ENCODE peak calls at places on chromosomes 4 and X, in six cellular contexts. S is K562, U is GM12878, W is A549, B is upper lobe of left lung, K is HepG2. F is an unnamed sample.

GRCh38 chr4:74473155-74473811 is 28.3 kb downstream of the AREG start:
- ATAC-seq in K (no peak), B (peak), W (peak), U (no peak), S (no peak), F (peak)

GRCh38 chr4:2510351-2511259 is 25.8 kb upstream of the FAM193A start:
- ATAC-seq in K (no peak), S (no peak), B (no peak), U (peak), W (no peak), F (no peak)

GRCh38 chr4:2354760-2355159 is 63.7 kb downstream of the ZFYVE28 start:
- ATAC-seq in B (no peak), U (no peak), K (no peak), W (no peak), S (no peak), F (no peak)

GRCh38 chrX:81337805-81338204 is 135.9 kb downstream of the SH3BGRL start:
- ATAC-seq in S (no peak), K (no peak), W (no peak), B (no peak), U (no peak), F (no peak)

GRCh38 chr4:7584760-7585159 is 150.0 kb upstream of the PSAPL1 start:
- ATAC-seq in S (no peak), K (no peak), U (no peak), B (no peak), W (no peak), F (no peak)

GRCh38 chr4:104416725-104417363 is 77.8 kb downstream of the CXXC4 start:
- ATAC-seq in K (peak), B (no peak), W (no peak), U (peak), S (no peak), F (no peak)

GRCh38 chrX:23403849-23404248 is 69.2 kb downstream of the PTCHD1 start:
- ATAC-seq in S (no peak), B (no peak), U (no peak), K (no peak), W (no peak), F (no peak)

GRCh38 chr4:107701565-107701964 is 18.5 kb downstream of the PAPSS1 start:
- ATAC-seq in U (no peak), B (no peak), K (no peak), S (no peak), W (no peak), F (no peak)

GRCh38 chr4:128155231-128155855 is 94.2 kb downstream of the LARP1B start:
- ATAC-seq in S (no peak), W (no peak), U (no peak), K (no peak), B (peak), F (no peak)

GRCh38 chr4:114257516-114257915 is 278.1 kb upstream of the ARSJ start:
- ATAC-seq in S (no peak), B (no peak), W (no peak), K (no peak), U (no peak), F (no peak)

GRCh38 chr4:18442957-18443356 is 421.4 kb upstream of the LCORL start:
- ATAC-seq in W (no peak), S (no peak), U (no peak), B (no peak), K (no peak), F (no peak)

GRCh38 chr4:81606796-81607550 is 135.3 kb upstream of the RASGEF1B start:
- ATAC-seq in B (peak), S (peak), K (no peak), U (no peak), W (no peak), F (peak)

GRCh38 chr4:124940387-124940786 is 227.9 kb upstream of the ANKRD50 start:
- ATAC-seq in B (peak), U (no peak), K (no peak), W (peak), S (no peak), F (peak)

GRCh38 chr4:111873801-111874200 is 271.5 kb upstream of the FAM241A start:
- ATAC-seq in W (no peak), B (no peak), K (no peak), S (no peak), U (no peak), F (no peak)

GRCh38 chr4:76003015-76003414 is 4.3 kb downstream of the CXCL9 start:
- ATAC-seq in K (no peak), B (peak), W (no peak), S (peak), U (no peak), F (no peak)

GRCh38 chr4:22191565-22192301 is 243.2 kb upstream of the KCNIP4 start:
- ATAC-seq in W (no peak), K (no peak), U (no peak), S (no peak), B (no peak), F (no peak)

GRCh38 chr4:109631709-109632108 is 71.5 kb downstream of the CASP6 start:
- ATAC-seq in W (peak), B (no peak), S (no peak), K (peak), U (no peak), F (peak)

GRCh38 chrX:130861462-130861861 is 41.5 kb downstream of the ENOX2 start:
- ATAC-seq in S (no peak), W (no peak), U (no peak), K (no peak), B (no peak), F (no peak)

GRCh38 chrX:130851569-130851968 is 51.4 kb downstream of the ENOX2 start:
- ATAC-seq in B (no peak), S (no peak), W (no peak), U (no peak), K (no peak), F (no peak)

DNA sequence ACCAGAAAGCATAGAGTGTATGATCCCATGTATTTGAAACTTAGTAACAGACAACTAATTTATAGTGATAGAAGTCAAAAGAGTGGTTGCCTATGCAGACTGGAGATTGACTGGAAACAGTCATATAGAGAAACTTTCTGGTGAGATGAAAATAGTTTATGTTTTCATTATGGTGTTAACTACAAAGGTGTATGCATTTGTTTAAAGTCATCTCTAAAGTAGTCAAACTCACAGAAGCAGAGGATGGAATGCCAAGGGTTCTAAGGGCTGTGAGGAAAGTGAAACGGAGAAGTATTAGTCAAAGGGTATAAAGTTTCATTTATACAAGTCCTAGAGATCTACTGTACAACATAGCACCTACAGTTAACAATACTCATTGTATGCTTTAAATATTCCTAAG is 45.8 kb downstream of the ENOX2 start:
- ATAC-seq in W (no peak), U (peak), B (no peak), S (no peak), K (no peak), F (no peak)
- H3K4me3 ChIP-seq in W (no peak), U (no peak), B (no peak), S (no peak), K (no peak), F (no peak)

DNA sequence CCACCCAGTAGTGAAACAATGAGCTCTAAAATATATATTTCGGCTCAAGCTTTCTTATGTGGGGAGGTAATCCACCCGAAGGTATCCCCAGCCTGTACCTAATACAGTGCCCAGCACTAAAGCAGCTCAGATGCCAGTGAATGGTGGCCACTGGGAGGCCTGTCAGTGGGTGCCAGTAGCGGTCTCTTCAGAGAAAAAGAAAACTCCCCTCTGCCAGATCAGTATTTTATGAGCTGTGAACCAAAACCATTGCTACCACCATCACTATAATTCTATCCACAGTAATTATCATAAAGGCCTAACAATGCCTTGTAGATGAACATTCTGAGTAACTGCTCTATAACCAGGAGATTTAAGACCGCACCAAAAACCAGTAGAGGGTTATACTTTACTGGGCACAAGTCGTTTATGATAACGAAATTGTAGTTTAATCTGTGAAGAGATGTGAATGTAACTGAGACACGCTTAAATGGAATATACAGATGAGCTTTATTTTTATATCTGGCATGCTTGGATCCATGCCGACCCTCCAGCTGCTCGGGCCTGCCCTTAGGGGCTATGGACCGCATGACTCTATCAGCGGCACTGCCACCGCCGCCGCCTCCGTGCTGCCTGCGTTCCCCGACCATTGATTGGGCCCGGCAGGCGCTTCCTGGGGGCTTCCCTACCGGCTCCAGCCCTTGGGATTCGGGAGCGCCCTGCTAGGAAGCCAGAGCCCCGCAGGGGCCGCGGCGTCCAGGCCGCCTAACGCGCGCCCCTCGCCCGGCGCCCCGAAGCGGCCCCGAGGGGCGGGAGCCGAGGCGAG is 586 bp upstream of the NFKB1 start:
- ATAC-seq in U (peak), K (peak), B (peak), S (peak), W (peak), F (peak)
- TF ChIP-seq EP300 in U (no peak), K (no peak), B (no peak), S (no peak), W (no peak), F (no peak)

DNA sequence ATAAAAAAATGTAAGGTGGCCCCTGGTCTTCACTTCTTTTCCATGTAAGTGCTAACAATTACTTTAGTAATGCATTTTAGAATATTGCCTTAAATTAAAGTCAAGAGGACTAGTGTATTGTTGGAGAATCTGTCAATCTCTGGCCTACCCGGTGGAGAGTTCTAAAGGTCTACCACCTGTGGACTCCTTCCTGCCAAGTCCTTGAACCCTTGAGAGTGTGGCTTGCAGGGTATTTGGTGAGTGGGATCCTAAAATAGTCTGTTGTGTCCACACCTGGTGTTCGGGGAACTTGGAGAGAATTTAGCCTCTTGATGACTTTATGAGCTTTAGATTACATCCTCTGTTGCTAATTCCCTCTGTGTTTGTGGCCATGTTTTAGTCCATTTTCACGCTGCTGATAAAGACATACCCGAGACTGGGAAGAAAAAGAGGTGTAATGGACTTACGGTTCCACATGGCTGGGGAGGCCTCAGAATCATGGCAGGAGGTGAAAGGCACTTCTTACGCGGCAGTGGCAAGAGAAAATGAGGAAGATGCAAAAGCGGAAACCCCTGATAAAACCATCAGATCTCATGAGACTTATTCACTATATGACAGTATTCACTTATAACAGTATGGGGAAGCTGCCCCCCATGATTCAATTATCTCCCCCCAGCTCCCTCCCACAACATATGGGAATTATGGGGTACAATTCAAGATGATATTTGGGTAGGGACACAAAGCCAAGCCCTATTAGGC is 23.8 kb downstream of the DDIT4L start:
- ATAC-seq in S (no peak), B (no peak), K (no peak), U (no peak), W (no peak), F (no peak)
- TF ChIP-seq POLR2A in S (no peak), B (no peak), K (no peak), U (no peak), W (no peak), F (no peak)

DNA sequence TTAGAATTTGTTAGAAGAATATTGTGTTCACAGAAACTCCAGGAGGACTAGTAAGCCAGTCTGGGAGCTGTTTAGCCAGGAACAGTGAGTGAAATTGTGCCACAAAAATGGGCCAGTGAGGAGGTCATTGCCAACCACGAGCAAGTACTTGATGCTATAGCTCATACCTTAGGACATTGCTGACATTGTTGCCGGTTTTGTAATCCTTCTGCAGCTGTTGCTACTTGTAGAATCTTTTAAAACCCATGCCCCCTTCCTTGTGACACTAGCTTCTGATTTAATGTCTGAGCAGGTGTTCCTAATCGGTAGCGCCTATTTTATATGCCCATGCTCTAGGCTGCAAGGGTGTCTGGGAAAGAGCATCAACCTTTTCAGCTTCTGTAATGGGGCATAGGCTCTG is 2.5 kb downstream of the POLA1 start:
- ATAC-seq in W (no peak), U (no peak), B (no peak), K (no peak), S (no peak), F (no peak)
- H3K4me3 ChIP-seq in W (no peak), U (peak), B (no peak), K (no peak), S (no peak), F (no peak)

DNA sequence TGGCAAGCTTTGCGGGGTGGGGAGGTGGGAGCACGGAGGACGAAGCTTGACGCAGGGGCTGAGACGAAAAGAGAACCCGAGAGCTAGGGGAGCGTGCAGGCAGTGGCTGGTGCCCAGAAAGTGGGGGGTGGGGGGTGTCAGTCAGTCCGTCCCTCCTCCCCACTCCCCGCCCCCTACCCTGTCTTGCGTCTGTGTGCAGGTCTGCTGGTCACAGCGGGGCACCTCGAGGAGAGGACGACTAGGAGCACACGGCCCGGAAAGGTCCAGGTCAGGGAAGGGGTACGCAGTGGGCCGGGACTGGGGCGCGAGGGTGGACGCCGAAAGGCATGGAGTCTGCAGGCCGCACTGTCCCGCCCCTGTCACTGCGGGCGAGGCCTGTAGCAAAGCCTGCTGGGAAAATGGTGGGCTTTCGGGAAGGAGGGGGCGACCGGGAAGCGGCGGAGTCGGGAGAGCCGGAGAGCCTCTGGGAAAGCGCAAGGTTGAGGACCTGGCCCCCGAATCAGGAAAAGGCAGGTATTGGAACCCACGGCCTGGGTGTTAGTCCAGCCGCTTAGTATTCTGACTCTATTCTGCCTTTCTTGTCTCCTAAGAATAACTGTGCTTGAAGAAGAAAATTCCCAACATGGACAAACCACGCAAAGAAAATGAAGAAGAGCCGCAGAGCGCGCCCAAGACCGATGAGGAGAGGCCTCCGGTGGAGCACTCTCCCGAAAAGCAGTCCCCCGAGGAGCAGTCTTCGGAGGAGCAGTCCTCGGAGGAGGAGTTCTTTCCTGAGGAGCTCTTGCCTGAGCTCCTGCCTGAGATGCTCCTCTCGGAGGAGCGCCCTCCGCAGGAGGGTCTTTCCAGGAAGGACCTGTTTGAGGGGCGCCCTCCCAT is 758 bp downstream of the TCEAL1 start:
- ATAC-seq in K (peak), W (peak), U (peak), B (peak), S (peak), F (peak)
- TF ChIP-seq EP300 in K (no peak), W (no peak), U (no peak), B (no peak), S (no peak), F (no peak)

GRCh38 chr4:153466637-153467153 is 535 bp downstream of the TMEM131L start:
- ATAC-seq in W (peak), U (peak), K (peak), S (peak), B (peak), F (peak)

GRCh38 chr4:153465922-153466636 is at the start of gene TMEM131L:
- ATAC-seq in W (peak), S (peak), U (peak), B (peak), K (peak), F (peak)

GRCh38 chr4:153468587-153468986 is 2.4 kb downstream of the TMEM131L start:
- ATAC-seq in W (no peak), S (no peak), B (no peak), K (no peak), U (peak), F (no peak)

GRCh38 chr4:153467897-153468262 is 1.7 kb downstream of the TMEM131L start:
- ATAC-seq in S (no peak), W (no peak), K (no peak), B (no peak), U (no peak), F (no peak)

GRCh38 chr4:153467154-153467896 is 1.2 kb downstream of the TMEM131L start:
- ATAC-seq in S (peak), W (peak), K (peak), B (peak), U (peak), F (no peak)
- TF ChIP-seq POLR2A in S (peak), W (no peak), K (no peak), B (no peak), U (peak), F (no peak)

GRCh38 chr4:186687263-186687662 is 36.4 kb downstream of the FAT1 start:
- ATAC-seq in B (no peak), K (no peak), U (no peak), W (no peak), S (no peak), F (no peak)

GRCh38 chr4:186688150-186688943 is 35.3 kb downstream of the FAT1 start:
- ATAC-seq in B (no peak), S (no peak), W (no peak), U (no peak), K (no peak), F (no peak)

GRCh38 chr4:186685744-186686143 is 37.9 kb downstream of the FAT1 start:
- ATAC-seq in B (peak), S (no peak), K (peak), U (no peak), W (peak), F (peak)

GRCh38 chr4:186691396-186691795 is 32.3 kb downstream of the FAT1 start:
- ATAC-seq in U (no peak), B (no peak), S (no peak), K (no peak), W (no peak), F (no peak)

DNA sequence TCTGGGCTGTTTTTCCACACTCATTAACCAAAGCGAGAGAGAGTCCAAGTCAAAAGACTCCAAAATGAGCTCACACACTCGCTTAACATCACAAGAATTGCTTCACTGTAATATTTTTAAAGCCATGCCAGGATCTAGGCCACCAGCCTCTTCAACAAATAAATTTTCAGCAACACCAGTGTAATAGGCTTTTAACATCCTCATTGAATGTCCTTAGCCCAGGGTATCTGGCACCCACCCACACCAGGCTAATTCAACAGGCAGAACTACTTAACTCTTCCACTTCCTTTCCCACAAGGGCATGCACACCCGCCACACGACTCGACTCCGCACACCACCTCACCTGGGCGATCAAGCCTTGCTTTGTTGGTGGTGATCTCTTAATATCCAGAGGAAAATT is 34.2 kb downstream of the FAT1 start:
- ATAC-seq in S (no peak), K (no peak), B (no peak), W (no peak), U (no peak), F (peak)
- H3K4me3 ChIP-seq in S (no peak), K (no peak), B (no peak), W (no peak), U (no peak), F (no peak)

GRCh38 chr4:56799824-56800756 is 21.4 kb downstream of the SPINK2 start:
- ATAC-seq in W (peak), S (peak), K (peak), B (peak), U (peak), F (peak)
- TF ChIP-seq EP300 in W (no peak), S (no peak), K (no peak), B (no peak), U (no peak), F (no peak)